ENCODE peak calls at places on chromosomes 4 and X, in ten cellular contexts. One of them, this sample, is unnamed. For H3K4me1, the result is how much of the 10 kb centered on the place peaks cover.

GRCh38 chr4:169100656-169101055 is 90.6 kb upstream of the CBR4 start:
- DNase-seq in GM23338: no peak
- DNase-seq in HCT116: no peak
- DNase-seq in PC-3: no peak
- DNase-seq in stomach: no peak
- DNase-seq in uterus: no peak
- DNase-seq in pancreas: no peak
- DNase-seq in CD4-positive, CD25-positive, alpha-beta regulatory T cell: no peak
- DNase-seq in heart left ventricle: no peak
- DNase-seq in Karpas-422: no peak
- DNase-seq in this sample: no peak

GRCh38 chr4:183846951-183847350 is 58.2 kb upstream of the STOX2 start:
- DNase-seq in Karpas-422: no peak
- DNase-seq in HCT116: no peak
- DNase-seq in PC-3: no peak
- DNase-seq in uterus: no peak
- DNase-seq in pancreas: no peak
- DNase-seq in heart left ventricle: no peak
- DNase-seq in CD4-positive, CD25-positive, alpha-beta regulatory T cell: no peak
- DNase-seq in stomach: no peak
- DNase-seq in GM23338: no peak
- DNase-seq in this sample: no peak

GRCh38 chr4:75512336-75513211 is 1.6 kb downstream of the RCHY1 start:
- DNase-seq in uterus: no peak
- DNase-seq in stomach: no peak
- DNase-seq in CD4-positive, CD25-positive, alpha-beta regulatory T cell: no peak
- DNase-seq in pancreas: no peak
- DNase-seq in PC-3: peak
- DNase-seq in HCT116: no peak
- DNase-seq in Karpas-422: peak
- DNase-seq in GM23338: no peak
- DNase-seq in heart left ventricle: no peak
- DNase-seq in this sample: peak

GRCh38 chr4:168848112-168848511 is 161.9 kb downstream of the CBR4 start:
- DNase-seq in heart left ventricle: no peak
- DNase-seq in GM23338: no peak
- DNase-seq in stomach: no peak
- DNase-seq in uterus: no peak
- DNase-seq in CD4-positive, CD25-positive, alpha-beta regulatory T cell: no peak
- DNase-seq in HCT116: no peak
- DNase-seq in PC-3: no peak
- DNase-seq in Karpas-422: no peak
- DNase-seq in pancreas: no peak
- DNase-seq in this sample: no peak

GRCh38 chr4:22679518-22679897 is 13.2 kb upstream of the GBA3 start:
- DNase-seq in heart left ventricle: no peak
- DNase-seq in stomach: no peak
- DNase-seq in CD4-positive, CD25-positive, alpha-beta regulatory T cell: no peak
- DNase-seq in GM23338: no peak
- DNase-seq in pancreas: no peak
- DNase-seq in HCT116: no peak
- DNase-seq in PC-3: no peak
- DNase-seq in Karpas-422: no peak
- DNase-seq in uterus: no peak
- DNase-seq in this sample: no peak

GRCh38 chr4:174255790-174256189 is 27.7 kb downstream of the FBXO8 start:
- DNase-seq in pancreas: no peak
- DNase-seq in uterus: no peak
- DNase-seq in HCT116: no peak
- DNase-seq in GM23338: no peak
- DNase-seq in heart left ventricle: no peak
- DNase-seq in PC-3: peak
- DNase-seq in CD4-positive, CD25-positive, alpha-beta regulatory T cell: no peak
- DNase-seq in stomach: no peak
- DNase-seq in Karpas-422: no peak
- DNase-seq in this sample: no peak

GRCh38 chrX:63560601-63561218 is 209.6 kb upstream of the SPIN4 start:
- DNase-seq in heart left ventricle: peak
- DNase-seq in stomach: peak
- DNase-seq in uterus: peak
- DNase-seq in HCT116: peak
- DNase-seq in Karpas-422: peak
- DNase-seq in PC-3: peak
- DNase-seq in CD4-positive, CD25-positive, alpha-beta regulatory T cell: peak
- DNase-seq in pancreas: peak
- DNase-seq in GM23338: peak
- DNase-seq in this sample: peak

GRCh38 chrX:68146054-68146453 is 287.2 kb downstream of the OPHN1 start:
- DNase-seq in pancreas: no peak
- DNase-seq in PC-3: peak
- DNase-seq in CD4-positive, CD25-positive, alpha-beta regulatory T cell: no peak
- DNase-seq in uterus: no peak
- DNase-seq in Karpas-422: peak
- DNase-seq in stomach: no peak
- DNase-seq in heart left ventricle: no peak
- DNase-seq in HCT116: peak
- DNase-seq in GM23338: peak
- DNase-seq in this sample: no peak

GRCh38 chr4:3858046-3858730 is 92.0 kb downstream of the ADRA2C start:
- DNase-seq in heart left ventricle: peak
- DNase-seq in uterus: no peak
- DNase-seq in CD4-positive, CD25-positive, alpha-beta regulatory T cell: no peak
- DNase-seq in PC-3: no peak
- DNase-seq in GM23338: peak
- DNase-seq in pancreas: no peak
- DNase-seq in Karpas-422: no peak
- DNase-seq in stomach: no peak
- DNase-seq in HCT116: no peak
- DNase-seq in this sample: no peak

GRCh38 chr4:187550256-187550950 is 445.2 kb upstream of the ZFP42 start:
- DNase-seq in pancreas: no peak
- DNase-seq in uterus: no peak
- DNase-seq in heart left ventricle: no peak
- DNase-seq in HCT116: peak
- DNase-seq in GM23338: no peak
- DNase-seq in CD4-positive, CD25-positive, alpha-beta regulatory T cell: no peak
- DNase-seq in Karpas-422: no peak
- DNase-seq in PC-3: peak
- DNase-seq in stomach: no peak
- DNase-seq in this sample: no peak

GRCh38 chr4:147768113-147768512 is 36.2 kb downstream of the ARHGAP10 start:
- DNase-seq in stomach: no peak
- DNase-seq in pancreas: no peak
- DNase-seq in uterus: no peak
- DNase-seq in GM23338: no peak
- DNase-seq in Karpas-422: no peak
- DNase-seq in PC-3: peak
- DNase-seq in heart left ventricle: no peak
- DNase-seq in HCT116: no peak
- DNase-seq in CD4-positive, CD25-positive, alpha-beta regulatory T cell: no peak
- DNase-seq in this sample: no peak

GRCh38 chr4:168514249-168514852 is 17.5 kb downstream of the PALLD start:
- DNase-seq in PC-3: peak
- DNase-seq in uterus: no peak
- DNase-seq in Karpas-422: peak
- DNase-seq in heart left ventricle: no peak
- DNase-seq in CD4-positive, CD25-positive, alpha-beta regulatory T cell: peak
- DNase-seq in HCT116: no peak
- DNase-seq in GM23338: peak
- DNase-seq in stomach: no peak
- DNase-seq in pancreas: no peak
- DNase-seq in this sample: peak

GRCh38 chr4:176500894-176501293 is 181.1 kb downstream of the SPCS3 start:
- DNase-seq in pancreas: no peak
- DNase-seq in GM23338: no peak
- DNase-seq in heart left ventricle: no peak
- DNase-seq in Karpas-422: no peak
- DNase-seq in stomach: no peak
- DNase-seq in CD4-positive, CD25-positive, alpha-beta regulatory T cell: no peak
- DNase-seq in HCT116: no peak
- DNase-seq in PC-3: no peak
- DNase-seq in uterus: no peak
- DNase-seq in this sample: no peak

GRCh38 chrX:74535211-74535621 is 79.2 kb downstream of the RLIM start:
- DNase-seq in Karpas-422: no peak
- DNase-seq in stomach: no peak
- DNase-seq in uterus: peak
- DNase-seq in heart left ventricle: no peak
- DNase-seq in GM23338: peak
- DNase-seq in HCT116: peak
- DNase-seq in PC-3: peak
- DNase-seq in pancreas: no peak
- DNase-seq in CD4-positive, CD25-positive, alpha-beta regulatory T cell: no peak
- DNase-seq in this sample: no peak

GRCh38 chr4:141871086-141871485 is 234.7 kb downstream of the IL15 start:
- DNase-seq in heart left ventricle: no peak
- DNase-seq in GM23338: no peak
- DNase-seq in stomach: no peak
- DNase-seq in pancreas: no peak
- DNase-seq in uterus: no peak
- DNase-seq in HCT116: no peak
- DNase-seq in PC-3: no peak
- DNase-seq in CD4-positive, CD25-positive, alpha-beta regulatory T cell: no peak
- DNase-seq in Karpas-422: no peak
- DNase-seq in this sample: no peak

GRCh38 chr4:165725352-165725751 is 147.7 kb upstream of the TLL1 start:
- DNase-seq in Karpas-422: no peak
- DNase-seq in PC-3: no peak
- DNase-seq in pancreas: no peak
- DNase-seq in uterus: no peak
- DNase-seq in GM23338: no peak
- DNase-seq in CD4-positive, CD25-positive, alpha-beta regulatory T cell: no peak
- DNase-seq in HCT116: no peak
- DNase-seq in stomach: no peak
- DNase-seq in heart left ventricle: no peak
- DNase-seq in this sample: no peak

GRCh38 chrX:110847334-110847733 is 51.7 kb upstream of the CHRDL1 start:
- DNase-seq in GM23338: peak
- DNase-seq in HCT116: peak
- DNase-seq in CD4-positive, CD25-positive, alpha-beta regulatory T cell: peak
- DNase-seq in Karpas-422: peak
- DNase-seq in stomach: no peak
- DNase-seq in pancreas: no peak
- DNase-seq in PC-3: peak
- DNase-seq in heart left ventricle: no peak
- DNase-seq in uterus: no peak
- DNase-seq in this sample: peak

GRCh38 chr4:25330905-25331816 is 18.6 kb downstream of the ZCCHC4 start:
- DNase-seq in stomach: no peak
- DNase-seq in pancreas: no peak
- DNase-seq in Karpas-422: no peak
- DNase-seq in heart left ventricle: no peak
- DNase-seq in GM23338: no peak
- DNase-seq in uterus: no peak
- DNase-seq in PC-3: no peak
- DNase-seq in CD4-positive, CD25-positive, alpha-beta regulatory T cell: peak
- DNase-seq in HCT116: no peak
- DNase-seq in this sample: no peak
- H3K4me3 ChIP-seq in stomach: peak
- H3K4me3 ChIP-seq in pancreas: no peak
- H3K4me3 ChIP-seq in Karpas-422: no peak
- H3K4me3 ChIP-seq in heart left ventricle: no peak
- H3K4me3 ChIP-seq in GM23338: no peak
- H3K4me3 ChIP-seq in uterus: no peak
- H3K4me3 ChIP-seq in PC-3: no peak
- H3K4me3 ChIP-seq in CD4-positive, CD25-positive, alpha-beta regulatory T cell: peak
- H3K4me3 ChIP-seq in HCT116: no peak
- H3K4me3 ChIP-seq in this sample: peak

GRCh38 chr4:153494562-153494961 is 28.4 kb downstream of the TMEM131L start:
- DNase-seq in stomach: no peak
- DNase-seq in HCT116: no peak
- DNase-seq in Karpas-422: no peak
- DNase-seq in uterus: no peak
- DNase-seq in heart left ventricle: no peak
- DNase-seq in pancreas: no peak
- DNase-seq in GM23338: no peak
- DNase-seq in CD4-positive, CD25-positive, alpha-beta regulatory T cell: no peak
- DNase-seq in PC-3: no peak
- DNase-seq in this sample: no peak
- H3K4me1 ChIP-seq in stomach: half or more
- H3K4me1 ChIP-seq in HCT116: half or more
- H3K4me1 ChIP-seq in Karpas-422: half or more
- H3K4me1 ChIP-seq in uterus: under half
- H3K4me1 ChIP-seq in heart left ventricle: under half
- H3K4me1 ChIP-seq in pancreas: under half
- H3K4me1 ChIP-seq in GM23338: half or more
- H3K4me1 ChIP-seq in CD4-positive, CD25-positive, alpha-beta regulatory T cell: half or more
- H3K4me1 ChIP-seq in PC-3: under half
- H3K4me1 ChIP-seq in this sample: half or more

DNA sequence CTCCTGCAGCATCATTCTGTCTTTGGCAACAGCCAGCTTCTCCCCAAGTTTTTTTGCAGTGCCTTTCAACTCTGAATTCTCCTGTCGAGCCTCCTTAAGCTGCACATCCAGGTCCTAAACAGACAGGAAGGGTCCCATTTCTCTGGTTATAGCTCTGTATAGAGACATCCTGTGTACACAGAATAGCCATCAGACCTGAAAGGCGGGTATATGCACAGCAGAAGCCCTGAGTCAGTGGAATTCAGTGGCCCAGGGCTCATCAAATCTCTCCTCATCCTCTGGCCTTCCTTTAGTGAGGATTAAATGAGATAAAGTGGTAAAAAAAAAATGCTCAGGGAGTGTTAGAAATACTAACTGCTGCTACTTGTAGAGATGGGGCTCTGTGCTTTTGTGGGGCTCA is 73.8 kb downstream of the FAM184B start:
- DNase-seq in PC-3: peak
- DNase-seq in GM23338: no peak
- DNase-seq in uterus: no peak
- DNase-seq in Karpas-422: no peak
- DNase-seq in stomach: no peak
- DNase-seq in heart left ventricle: no peak
- DNase-seq in HCT116: no peak
- DNase-seq in pancreas: no peak
- DNase-seq in CD4-positive, CD25-positive, alpha-beta regulatory T cell: no peak
- DNase-seq in this sample: no peak
- H3K4me3 ChIP-seq in PC-3: no peak
- H3K4me3 ChIP-seq in GM23338: no peak
- H3K4me3 ChIP-seq in uterus: no peak
- H3K4me3 ChIP-seq in Karpas-422: no peak
- H3K4me3 ChIP-seq in stomach: no peak
- H3K4me3 ChIP-seq in heart left ventricle: no peak
- H3K4me3 ChIP-seq in HCT116: no peak
- H3K4me3 ChIP-seq in pancreas: no peak
- H3K4me3 ChIP-seq in CD4-positive, CD25-positive, alpha-beta regulatory T cell: no peak
- H3K4me3 ChIP-seq in this sample: no peak

DNA sequence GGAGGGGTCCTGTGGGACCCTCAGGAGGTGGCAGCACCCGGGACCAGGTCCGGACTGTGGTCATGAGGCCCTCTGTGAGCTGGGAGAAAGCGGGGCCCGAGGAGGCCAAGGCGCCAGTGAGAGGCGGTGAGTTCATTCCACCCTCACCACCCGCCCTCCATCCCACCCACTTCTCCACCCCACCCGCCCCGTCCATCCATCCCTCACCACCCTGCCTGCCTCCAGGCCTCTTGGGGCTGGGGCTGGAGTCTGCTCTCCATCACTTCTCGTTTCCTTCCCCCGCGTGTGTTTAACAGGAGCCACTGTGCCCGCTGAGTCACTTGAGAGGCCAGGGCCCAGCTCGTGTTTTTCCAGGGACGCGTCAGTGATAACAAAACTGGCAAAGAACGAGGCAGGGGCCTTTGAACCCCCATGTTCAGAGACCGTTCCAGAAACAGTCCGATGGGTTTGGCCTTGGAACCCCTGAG is 6.2 kb downstream of the SH3TC1 start:
- DNase-seq in CD4-positive, CD25-positive, alpha-beta regulatory T cell: no peak
- DNase-seq in HCT116: no peak
- DNase-seq in GM23338: no peak
- DNase-seq in PC-3: no peak
- DNase-seq in Karpas-422: no peak
- DNase-seq in pancreas: no peak
- DNase-seq in heart left ventricle: peak
- DNase-seq in stomach: no peak
- DNase-seq in uterus: no peak
- DNase-seq in this sample: no peak
- H3K4me1 ChIP-seq in CD4-positive, CD25-positive, alpha-beta regulatory T cell: under half
- H3K4me1 ChIP-seq in HCT116: under half
- H3K4me1 ChIP-seq in GM23338: under half
- H3K4me1 ChIP-seq in PC-3: under half
- H3K4me1 ChIP-seq in Karpas-422: under half
- H3K4me1 ChIP-seq in pancreas: under half
- H3K4me1 ChIP-seq in heart left ventricle: under half
- H3K4me1 ChIP-seq in stomach: half or more
- H3K4me1 ChIP-seq in uterus: under half
- H3K4me1 ChIP-seq in this sample: under half